ENCODE peak calls at places on chromosomes 11 and 22, in seven cellular contexts. X, A, T, E, G, O and C are unnamed samples.
A peak's percentile ranks its signal among the peaks of the same experiment; 100 is the strongest.

GRCh38 chr11:71371674-71372069 is 76.5 kb downstream of the DHCR7 start:
- DNase-seq in O (no peak), A (no peak), E (no peak), G (no peak), X (no peak), T (no peak), C (no peak)

GRCh38 chr11:104467414-104467813 is 303.5 kb upstream of the PDGFD start:
- DNase-seq in E (peak; percentile 82), T (no peak), A (no peak), X (no peak), G (no peak), O (no peak), C (no peak)

GRCh38 chr22:27139935-27140493 is 482.6 kb downstream of the MIAT start:
- DNase-seq in G (no peak), T (no peak), O (no peak), E (peak; percentile 88), A (no peak), X (no peak), C (no peak)

GRCh38 chr11:43904737-43905515 is 24.3 kb downstream of the ALKBH3 start:
- DNase-seq in X (no peak), A (no peak), O (no peak), T (no peak), E (peak; percentile 82), G (no peak), C (no peak)

GRCh38 chr11:59365621-59366020 is 6.9 kb downstream of the OR5AN1 start:
- DNase-seq in T (no peak), X (no peak), E (no peak), A (no peak), O (no peak), G (no peak), C (no peak)

GRCh38 chr11:10719616-10720015 is 26.1 kb upstream of the IRAG1 start:
- DNase-seq in T (no peak), O (no peak), A (no peak), E (no peak), G (no peak), X (no peak), C (no peak)

GRCh38 chr11:44113018-44113417 is 17.5 kb downstream of the EXT2 start:
- DNase-seq in T (no peak), O (no peak), E (no peak), X (no peak), A (no peak), G (no peak), C (no peak)

GRCh38 chr11:69918231-69918937 is 99.2 kb upstream of the FGF3 start:
- DNase-seq in T (peak; percentile 10), E (no peak), G (peak; percentile 50), X (no peak), O (peak; percentile 61), A (peak; percentile 60), C (no peak)

GRCh38 chr22:47213571-47214230 is 451.3 kb downstream of the TBC1D22A start:
- DNase-seq in G (no peak), X (peak; percentile 76), E (peak; percentile 16), T (peak; percentile 79), O (no peak), A (no peak), C (no peak)

GRCh38 chr22:49372530-49373288 is 455.0 kb downstream of the BRD1 start:
- DNase-seq in O (no peak), E (no peak), G (no peak), T (peak; percentile 26), A (no peak), X (no peak), C (peak; percentile 9)

GRCh38 chr22:50505776-50506610 is 1.5 kb downstream of the LMF2 start:
- DNase-seq in X (no peak), O (no peak), A (no peak), T (no peak), E (no peak), G (no peak), C (no peak)

GRCh38 chr11:57657290-57658022 is at the start of gene CLP1:
- DNase-seq in E (peak; percentile 99), O (peak; percentile 100), G (peak; percentile 99), X (peak; percentile 91), T (peak; percentile 100), A (peak; percentile 99), C (peak; percentile 99)
- TF ChIP-seq CTCF in E (no peak), O (no peak), G (no peak), X (no peak), T (no peak), A (no peak), C (no peak)

DNA sequence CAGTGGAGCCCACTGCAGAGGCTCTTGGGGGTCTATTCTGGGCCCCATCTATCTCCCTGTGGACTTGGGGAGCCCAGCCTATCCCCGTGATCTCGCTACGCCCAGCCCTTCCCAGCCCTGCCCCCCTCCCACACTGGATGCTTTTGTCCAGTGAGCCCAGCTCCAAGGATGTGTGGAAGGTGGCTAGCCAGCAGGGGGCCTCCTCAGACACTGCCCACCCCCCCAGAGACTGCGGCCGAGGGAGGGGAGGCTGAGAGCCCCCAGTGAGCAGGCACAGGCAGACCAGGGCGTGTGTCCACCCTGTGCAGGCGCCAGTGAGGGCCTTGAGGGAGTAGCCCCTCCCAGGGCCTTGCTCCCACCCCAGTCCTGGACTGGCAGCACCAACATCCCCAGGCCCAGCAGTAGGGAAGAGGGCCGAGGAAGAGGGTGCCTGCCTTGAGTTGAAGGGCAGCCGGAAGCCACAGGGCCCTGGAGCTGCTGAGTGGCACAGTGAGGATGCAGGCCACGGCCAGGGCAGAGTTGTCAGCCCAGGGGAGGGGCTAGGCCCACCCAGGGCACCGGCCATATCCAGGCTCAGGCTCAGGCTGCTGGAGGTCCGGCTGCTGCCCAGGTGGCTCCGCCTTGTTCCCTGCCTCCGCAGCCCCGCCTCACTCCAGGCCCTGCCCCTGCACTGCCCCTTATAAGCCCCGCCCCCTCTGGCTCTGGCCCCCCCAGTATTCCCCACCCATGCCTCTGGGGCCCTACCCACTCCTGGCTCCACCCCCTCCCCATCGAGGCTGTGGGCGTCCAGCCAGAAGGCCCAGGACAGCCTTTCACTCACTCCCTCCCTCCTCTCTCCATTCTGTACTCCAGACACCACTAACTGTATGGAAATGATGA is 28.0 kb downstream of the MOB2 start:
- DNase-seq in T (peak; percentile 53), O (peak; percentile 48), G (peak; percentile 54), E (peak; percentile 64), X (no peak), A (no peak), C (peak; percentile 45)
- TF ChIP-seq CTCF in T (no peak), O (no peak), G (peak; percentile 46), E (peak; percentile 35), X (no peak), A (no peak), C (peak; percentile 47)

GRCh38 chr22:35178446-35178845 is 78.8 kb upstream of the HMGXB4 start:
- DNase-seq in E (no peak), O (no peak), A (no peak), X (no peak), G (no peak), T (no peak), C (no peak)

GRCh38 chr22:35173655-35174054 is 83.6 kb upstream of the HMGXB4 start:
- DNase-seq in G (no peak), O (no peak), T (no peak), A (no peak), X (no peak), E (no peak), C (no peak)

GRCh38 chr22:35175392-35175791 is 81.9 kb upstream of the HMGXB4 start:
- DNase-seq in X (no peak), G (no peak), T (no peak), E (no peak), O (no peak), A (no peak), C (no peak)

GRCh38 chr22:35174398-35174797 is 82.9 kb upstream of the HMGXB4 start:
- DNase-seq in X (no peak), G (no peak), A (no peak), O (no peak), T (no peak), E (no peak), C (no peak)

GRCh38 chr22:35177811-35178210 is 79.5 kb upstream of the HMGXB4 start:
- DNase-seq in X (no peak), G (no peak), A (no peak), O (no peak), E (no peak), T (peak; percentile 50), C (no peak)
- TF ChIP-seq CTCF in X (no peak), G (no peak), A (no peak), O (no peak), E (no peak), T (no peak), C (no peak)

GRCh38 chr11:26623076-26623666 is 51.1 kb upstream of the MUC15 start:
- DNase-seq in G (no peak), X (peak; percentile 6), O (no peak), T (no peak), E (peak; percentile 2), A (no peak), C (no peak)
- TF ChIP-seq CTCF in G (no peak), X (no peak), O (no peak), T (no peak), E (no peak), A (no peak), C (no peak)

GRCh38 chr11:21933095-21933494 is 259.8 kb upstream of the ANO5 start:
- DNase-seq in E (no peak), A (no peak), T (no peak), O (no peak), G (no peak), X (peak; percentile 6), C (no peak)
- TF ChIP-seq CTCF in E (no peak), A (peak; percentile 44), T (peak; percentile 26), O (peak; percentile 53), G (peak; percentile 51), X (no peak), C (peak; percentile 73)

GRCh38 chr11:5288912-5289525 is 12.7 kb downstream of the OR51B4 start:
- DNase-seq in A (no peak), X (no peak), E (no peak), T (no peak), O (no peak), G (no peak), C (no peak)

GRCh38 chr11:5288108-5288911 is 13.4 kb downstream of the OR51B4 start:
- DNase-seq in O (no peak), E (peak; percentile 22), A (no peak), G (no peak), X (no peak), T (no peak), C (no peak)

GRCh38 chr11:5289696-5290095 is 12.1 kb downstream of the OR51B4 start:
- DNase-seq in X (no peak), T (no peak), G (no peak), A (no peak), E (no peak), O (no peak), C (no peak)

GRCh38 chr11:5293028-5293427 is 8.7 kb downstream of the OR51B4 start:
- DNase-seq in E (no peak), A (no peak), X (no peak), G (no peak), T (no peak), O (no peak), C (no peak)

GRCh38 chr11:5291207-5291838 is 10.4 kb downstream of the OR51B4 start:
- DNase-seq in T (no peak), A (no peak), G (no peak), O (no peak), E (peak; percentile 55), X (peak; percentile 65), C (no peak)
- TF ChIP-seq CTCF in T (peak; percentile 60), A (no peak), G (no peak), O (no peak), E (peak; percentile 75), X (peak; percentile 50), C (peak; percentile 43)

DNA sequence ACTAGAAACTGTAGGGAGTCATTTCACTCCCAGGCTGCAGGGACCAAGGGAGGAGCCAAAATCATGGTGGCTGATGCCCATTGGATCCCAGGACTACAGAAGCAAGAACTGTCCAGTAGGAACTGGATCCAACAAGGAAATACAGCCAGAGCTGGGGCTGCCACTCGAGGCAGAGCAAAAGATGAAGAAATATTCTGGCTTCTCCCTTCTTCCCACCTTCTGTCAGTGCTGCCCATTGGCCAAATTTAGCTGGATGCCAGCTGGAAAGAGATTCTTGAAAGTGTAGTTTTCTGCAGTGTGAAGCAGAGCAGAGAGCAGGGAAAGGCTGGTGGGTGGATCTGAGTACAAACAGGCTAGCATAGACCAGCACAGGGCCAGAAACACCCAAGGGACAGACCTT is 45.6 kb downstream of the COMMD9 start:
- DNase-seq in X (no peak), A (no peak), T (no peak), E (peak; percentile 35), G (no peak), O (no peak), C (no peak)
- TF ChIP-seq CTCF in X (no peak), A (no peak), T (no peak), E (no peak), G (no peak), O (no peak), C (no peak)